ENCODE peak calls at places on chromosomes 1 and 21, in nine cellular contexts. W, B, T, X, Y, L, Q, E and C are unnamed samples.

GRCh38 chr1:212430416-212430815 is 2.3 kb upstream of the NENF start:
- DNase-seq in B (no peak), Q (no peak), X (no peak), W (peak; percentile 37), T (no peak), L (no peak), Y (no peak), E (no peak), C (no peak)

GRCh38 chr1:94801919-94802546 is 18.1 kb upstream of the SLC44A3 start:
- DNase-seq in Q (peak; percentile 59), X (no peak), Y (no peak), L (peak; percentile 66), W (peak; percentile 94), E (peak; percentile 67), B (no peak), T (peak; percentile 45), C (no peak)

GRCh38 chr1:192555399-192555798 is 20.2 kb upstream of the RGS1 start:
- DNase-seq in W (peak; percentile 19), X (no peak), L (no peak), T (no peak), Q (no peak), E (no peak), Y (no peak), B (no peak), C (no peak)

GRCh38 chr1:18917071-18917799 is 14.9 kb upstream of the ALDH4A1 start:
- DNase-seq in B (no peak), Y (no peak), Q (no peak), T (no peak), L (no peak), X (no peak), E (no peak), W (no peak), C (no peak)

GRCh38 chr21:33380483-33380998 is 22.7 kb upstream of the IFNGR2 start:
- DNase-seq in T (peak; percentile 49), Q (peak; percentile 85), E (peak; percentile 17), L (peak; percentile 95), B (peak; percentile 60), W (peak; percentile 95), X (peak; percentile 89), Y (peak; percentile 69), C (no peak)

GRCh38 chr1:225766967-225767413 is 10.6 kb upstream of the SRP9 start:
- DNase-seq in L (no peak), W (peak; percentile 97), E (no peak), X (peak; percentile 68), T (no peak), Y (no peak), Q (peak; percentile 97), B (no peak), C (no peak)

GRCh38 chr1:33163621-33164071 is 18.2 kb downstream of the TRIM62 start:
- DNase-seq in B (no peak), Q (no peak), X (no peak), E (peak; percentile 62), L (no peak), Y (no peak), W (no peak), T (no peak), C (no peak)

GRCh38 chr1:200733907-200734306 is 4.8 kb upstream of the CAMSAP2 start:
- DNase-seq in T (no peak), E (no peak), B (no peak), L (no peak), X (no peak), Q (no peak), W (no peak), Y (no peak), C (no peak)

GRCh38 chr1:110135268-110136065 is 14.8 kb upstream of the SLC6A17 start:
- DNase-seq in T (no peak), W (no peak), L (no peak), B (no peak), X (no peak), Q (no peak), Y (no peak), E (no peak), C (no peak)

GRCh38 chr1:23122023-23122738 is 46.5 kb downstream of the LUZP1 start:
- DNase-seq in W (peak; percentile 72), B (no peak), Q (peak; percentile 18), L (no peak), T (no peak), Y (no peak), X (no peak), E (peak; percentile 29), C (no peak)

GRCh38 chr1:206415913-206416312 is 54.4 kb upstream of the IKBKE start:
- DNase-seq in B (no peak), E (no peak), Y (no peak), Q (peak; percentile 74), X (no peak), T (no peak), W (no peak), L (no peak), C (no peak)

GRCh38 chr1:51453010-51453409 is 66.1 kb downstream of the EPS15 start:
- DNase-seq in Y (no peak), B (no peak), E (no peak), T (no peak), L (no peak), X (no peak), Q (no peak), W (no peak), C (no peak)

GRCh38 chr1:31238986-31239613 is 587 bp downstream of the NKAIN1 start:
- DNase-seq in E (peak; percentile 81), Q (peak; percentile 28), X (no peak), T (peak; percentile 46), L (peak; percentile 27), W (no peak), Y (no peak), B (no peak), C (peak; percentile 65)

GRCh38 chr1:9793291-9793690 is 30.5 kb downstream of the CLSTN1 start:
- DNase-seq in Q (no peak), B (no peak), E (no peak), T (no peak), Y (no peak), L (no peak), W (no peak), X (no peak), C (no peak)

GRCh38 chr1:20216574-20216973 is 30.3 kb upstream of the PLA2G2C start:
- DNase-seq in B (no peak), X (peak; percentile 17), W (peak; percentile 40), Y (no peak), Q (peak; percentile 10), E (peak; percentile 60), T (peak; percentile 71), L (peak; percentile 34), C (peak; percentile 23)

GRCh38 chr1:43947061-43947889 is 525 bp downstream of the IPO13 start:
- DNase-seq in W (no peak), B (no peak), L (no peak), Q (peak; percentile 48), T (peak; percentile 17), Y (no peak), X (no peak), E (no peak), C (no peak)

GRCh38 chr1:200888349-200888838 is 6.3 kb upstream of the INAVA start:
- DNase-seq in W (no peak), T (peak; percentile 86), Q (no peak), Y (peak; percentile 54), L (no peak), B (peak; percentile 48), X (no peak), E (peak; percentile 33), C (no peak)

GRCh38 chr1:94926365-94926914 is 470 bp downstream of the CNN3 start:
- DNase-seq in E (peak; percentile 66), Q (peak; percentile 70), B (peak; percentile 47), X (no peak), T (peak; percentile 67), L (peak; percentile 45), Y (peak; percentile 12), W (peak; percentile 43), C (peak; percentile 52)

GRCh38 chr1:6419803-6420593 is at the start of gene HES2:
- DNase-seq in W (no peak), L (no peak), E (peak; percentile 74), X (peak; percentile 65), B (no peak), T (peak; percentile 80), Y (no peak), Q (no peak), C (peak; percentile 94)